ENCODE peak calls at places on chromosomes 16 and 17, in five cellular contexts. T is heart left ventricle, C is A549, G is tibial nerve, N is gastrocnemius medialis. R is an unnamed sample.

GRCh38 chr17:76502326-76503211 is 1.3 kb upstream of the RHBDF2 start:
- DNase-seq in T (no peak), C (no peak), G (no peak), N (no peak), R (no peak)

GRCh38 chr16:46932802-46933201 is 40.7 kb downstream of the DNAJA2 start:
- DNase-seq in T (no peak), C (no peak), G (no peak), N (no peak), R (no peak)

GRCh38 chr17:6526362-6527152 is 29.8 kb downstream of the PITPNM3 start:
- DNase-seq in T (no peak), C (no peak), G (no peak), N (no peak), R (no peak)

GRCh38 chr16:86669937-86670772 is 91.8 kb downstream of the FOXL1 start:
- DNase-seq in T (peak), C (no peak), G (no peak), N (peak), R (no peak)

GRCh38 chr17:73750975-73751374 is 106.7 kb upstream of the SDK2 start:
- DNase-seq in T (no peak), C (no peak), G (no peak), N (no peak), R (no peak)

GRCh38 chr17:17563530-17563929 is 28.0 kb downstream of the PEMT start:
- DNase-seq in T (no peak), C (no peak), G (no peak), N (no peak), R (no peak)

GRCh38 chr16:75471723-75472634 is 7.5 kb upstream of the TMEM170A start:
- DNase-seq in T (peak), C (peak), G (peak), N (peak), R (peak)

GRCh38 chr17:71849783-71850768 is 270.7 kb upstream of the SOX9 start:
- DNase-seq in T (no peak), C (no peak), G (no peak), N (no peak), R (no peak)

GRCh38 chr17:8785547-8786412 is 13.4 kb downstream of the MFSD6L start:
- DNase-seq in T (peak), C (peak), G (peak), N (peak), R (peak)

GRCh38 chr17:31470592-31470991 is 79.1 kb downstream of the RAB11FIP4 start:
- DNase-seq in T (no peak), C (no peak), G (no peak), N (no peak), R (no peak)

GRCh38 chr17:66717680-66718079 is 117.2 kb upstream of the CACNG5 start:
- DNase-seq in T (no peak), C (no peak), G (no peak), N (no peak), R (no peak)

GRCh38 chr16:47852991-47853390 is 302.8 kb downstream of the ABCC12 start:
- DNase-seq in T (no peak), C (no peak), G (no peak), N (no peak), R (no peak)

GRCh38 chr16:89700649-89701424 is 668 bp downstream of the SPATA2L start:
- DNase-seq in T (peak), C (peak), G (no peak), N (no peak), R (peak)

GRCh38 chr16:86517652-86518258 is 7.4 kb downstream of the FOXF1 start:
- DNase-seq in T (peak), C (peak), G (peak), N (no peak), R (peak)

GRCh38 chr17:348692-349425 is 3.7 kb downstream of the RPH3AL start:
- DNase-seq in T (peak), C (peak), G (peak), N (peak), R (no peak)

GRCh38 chr17:80270836-80271235 is 10.2 kb downstream of the RNF213 start:
- DNase-seq in T (no peak), C (peak), G (no peak), N (no peak), R (peak)

GRCh38 chr17:2068589-2069051 is 13.7 kb downstream of the HIC1 start:
- DNase-seq in T (no peak), C (no peak), G (no peak), N (no peak), R (no peak)

GRCh38 chr17:6496636-6497441 is 52.6 kb downstream of the PIMREG start:
- DNase-seq in T (no peak), C (no peak), G (no peak), N (no peak), R (no peak)

GRCh38 chr17:38766341-38766740 is 13.8 kb downstream of the PSMB3 start:
- DNase-seq in T (no peak), C (no peak), G (no peak), N (no peak), R (no peak)

GRCh38 chr17:17042851-17043667 is 802 bp downstream of the MPRIP start:
- DNase-seq in T (no peak), C (no peak), G (no peak), N (no peak), R (peak)

GRCh38 chr17:60231234-60231633 is 81.5 kb downstream of the CA4 start:
- DNase-seq in T (no peak), C (peak), G (no peak), N (no peak), R (peak)

GRCh38 chr16:87927195-87927562 is 9.2 kb downstream of the CA5A start:
- DNase-seq in T (no peak), C (no peak), G (no peak), N (no peak), R (no peak)

DNA sequence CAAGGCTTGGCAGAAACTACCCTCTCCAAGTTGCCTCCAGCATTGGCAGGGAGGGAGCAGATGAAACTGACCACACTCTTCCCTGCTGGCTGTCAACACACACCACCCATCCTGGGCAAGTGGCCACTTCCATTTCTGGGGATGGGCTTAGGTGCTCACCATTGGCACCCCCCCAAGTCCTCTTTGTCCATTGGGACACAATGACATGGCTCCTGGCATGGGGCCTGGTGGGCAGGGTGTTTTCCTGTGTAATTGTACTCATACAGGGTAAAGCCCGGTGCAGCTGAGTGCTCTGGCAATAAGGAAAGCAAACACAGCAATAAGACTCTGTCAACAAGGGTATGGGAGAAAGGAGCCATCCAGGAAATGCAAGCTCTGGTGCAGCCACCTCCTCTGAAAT is 22.6 kb downstream of the SCNN1B start:
- DNase-seq in T (peak), C (no peak), G (peak), N (peak), R (no peak)
- TF ChIP-seq POLR2A in T (no peak), C (no peak), G (no peak), N (no peak), R (no peak)

GRCh38 chr16:72876221-72876620 is 171.7 kb downstream of the ZFHX3 start:
- DNase-seq in T (peak), C (no peak), G (peak), N (peak), R (no peak)
- TF ChIP-seq POLR2A in T (no peak), C (no peak), G (no peak), N (no peak), R (no peak)

GRCh38 chr16:85046957-85047866 is 19.6 kb downstream of the KIAA0513 start:
- DNase-seq in T (no peak), C (no peak), G (no peak), N (no peak), R (peak)

GRCh38 chr16:85045641-85046471 is 18.3 kb downstream of the KIAA0513 start:
- DNase-seq in T (no peak), C (no peak), G (no peak), N (no peak), R (no peak)

GRCh38 chr16:85045077-85045476 is 17.5 kb downstream of the KIAA0513 start:
- DNase-seq in T (no peak), C (no peak), G (no peak), N (no peak), R (no peak)

GRCh38 chr16:85047867-85048455 is 20.4 kb downstream of the KIAA0513 start:
- DNase-seq in T (no peak), C (no peak), G (no peak), N (no peak), R (peak)

DNA sequence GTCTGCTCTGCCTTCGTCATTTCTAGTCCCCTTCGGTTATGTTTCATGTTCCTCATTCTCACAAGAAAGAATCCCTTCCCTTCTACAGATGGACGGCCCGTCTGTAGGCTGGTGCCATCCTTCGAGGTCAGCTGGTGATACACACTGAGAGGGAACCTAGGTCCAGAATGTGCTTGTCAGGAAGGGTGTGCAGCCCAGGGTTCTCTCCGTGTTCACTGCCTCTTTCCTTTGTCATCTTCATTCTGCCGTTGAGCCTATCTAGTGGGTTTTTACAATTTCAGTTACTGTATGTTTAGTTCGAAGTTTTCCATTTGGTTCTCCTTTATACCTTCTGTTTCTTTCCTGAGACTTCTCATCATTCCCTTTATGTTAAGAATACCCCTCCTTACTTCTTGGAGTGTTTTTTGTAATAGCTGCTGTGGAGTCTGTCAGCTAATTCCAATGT is 18.9 kb downstream of the KIAA0513 start:
- DNase-seq in T (no peak), C (no peak), G (no peak), N (no peak), R (peak)
- TF ChIP-seq POLR2A in T (no peak), C (no peak), G (no peak), N (no peak), R (no peak)

DNA sequence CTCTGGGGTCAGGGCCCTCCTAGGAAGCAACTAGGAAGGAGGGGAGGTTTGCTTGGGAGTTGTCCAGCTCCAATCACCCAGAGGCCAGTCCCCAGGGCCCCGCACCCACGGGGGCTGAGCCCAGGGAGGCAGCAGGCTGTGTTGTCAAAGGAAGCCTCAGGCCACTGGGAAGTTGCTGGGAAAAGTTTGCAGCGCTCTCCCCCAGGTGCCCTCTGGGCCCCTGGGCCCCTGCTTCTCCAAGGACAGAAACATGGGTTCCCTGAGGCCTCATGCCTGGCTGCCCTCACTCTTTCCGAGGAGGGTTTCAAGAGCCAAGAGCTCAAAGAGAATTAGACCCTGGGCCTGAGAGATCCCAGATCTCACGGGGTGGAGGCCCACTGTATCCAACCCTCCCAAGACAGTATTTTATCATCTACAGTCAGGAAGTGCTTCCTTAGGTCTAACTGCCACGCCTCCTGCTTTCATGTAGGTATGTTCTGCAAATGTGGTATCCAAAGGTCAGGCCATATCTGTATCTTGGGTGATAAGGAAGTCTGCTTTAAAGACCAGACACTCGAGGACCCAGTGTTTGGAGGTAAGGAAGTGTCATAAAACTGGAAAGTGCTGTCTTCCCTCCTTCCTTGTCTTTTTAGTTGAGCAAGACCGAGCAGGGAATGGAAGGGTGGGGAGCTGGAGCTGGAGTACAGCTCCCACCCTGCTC is 44.2 kb upstream of the ZNF423 start:
- DNase-seq in T (no peak), C (no peak), G (no peak), N (no peak), R (no peak)
- TF ChIP-seq POLR2A in T (no peak), C (no peak), G (no peak), N (no peak), R (no peak)

GRCh38 chr16:2980227-2981176 is at the start of gene PKMYT1:
- DNase-seq in T (peak), C (peak), G (peak), N (peak), R (peak)
- TF ChIP-seq POLR2A in T (peak), C (peak), G (peak), N (peak), R (peak)

GRCh38 chr16:3074860-3075545 is 9.6 kb downstream of the IL32 start:
- DNase-seq in T (peak), C (no peak), G (no peak), N (no peak), R (no peak)
- TF ChIP-seq POLR2A in T (no peak), C (no peak), G (no peak), N (no peak), R (no peak)

R was measured in erythroblast.